ENCODE peak calls at places on chromosomes 3 and 15, in nine cellular contexts. Q, A, N, X, W, D, S, C and I are unnamed samples.

GRCh38 chr3:183538475-183538874 is 17.0 kb downstream of the KLHL6 start:
- DNase-seq in Q (no peak), A (no peak), N (no peak), X (no peak), W (no peak), D (no peak), S (no peak), C (no peak), I (no peak)

GRCh38 chr3:179324270-179324754 is 1.5 kb downstream of the ZNF639 start:
- DNase-seq in Q (no peak), A (peak; percentile 63), N (peak; percentile 41), X (peak; percentile 65), W (peak; percentile 13), D (no peak), S (no peak), C (no peak), I (no peak)

GRCh38 chr3:136992091-136992490 is 34.3 kb downstream of the IL20RB start:
- DNase-seq in Q (no peak), A (no peak), N (no peak), X (no peak), W (no peak), D (no peak), S (no peak), C (no peak), I (no peak)

GRCh38 chr3:127747066-127747465 is 74.3 kb downstream of the ABTB1 start:
- DNase-seq in Q (no peak), A (no peak), N (no peak), X (no peak), W (no peak), D (no peak), S (peak; percentile 45), C (no peak), I (no peak)

GRCh38 chr3:48397767-48398681 is 26.0 kb downstream of the FBXW12 start:
- DNase-seq in Q (no peak), A (no peak), N (no peak), X (no peak), W (no peak), D (no peak), S (no peak), C (no peak), I (no peak)

GRCh38 chr3:94173667-94174434 is 111.0 kb downstream of the NSUN3 start:
- DNase-seq in Q (no peak), A (peak; percentile 52), N (no peak), X (peak; percentile 0), W (no peak), D (no peak), S (no peak), C (no peak), I (no peak)

GRCh38 chr3:108352176-108352575 is 55.8 kb downstream of the HHLA2 start:
- DNase-seq in Q (no peak), A (no peak), N (no peak), X (no peak), W (no peak), D (no peak), S (no peak), C (no peak), I (no peak)

GRCh38 chr3:188185717-188186236 is 31.8 kb downstream of the LPP start:
- DNase-seq in Q (no peak), A (no peak), N (no peak), X (no peak), W (no peak), D (no peak), S (no peak), C (no peak), I (no peak)

GRCh38 chr3:23940775-23941174 is 4.3 kb upstream of the NR1D2 start:
- DNase-seq in Q (no peak), A (no peak), N (no peak), X (no peak), W (no peak), D (no peak), S (no peak), C (no peak), I (no peak)

GRCh38 chr15:29863438-29863837 is 41.2 kb upstream of the TJP1 start:
- DNase-seq in Q (no peak), A (no peak), N (no peak), X (no peak), W (no peak), D (no peak), S (no peak), C (no peak), I (no peak)

GRCh38 chr15:85151861-85152260 is 170.2 kb downstream of the PDE8A start:
- DNase-seq in Q (no peak), A (peak; percentile 40), N (no peak), X (peak; percentile 22), W (no peak), D (no peak), S (no peak), C (no peak), I (no peak)

GRCh38 chr3:179948740-179949139 is 88.0 kb downstream of the PEX5L start:
- DNase-seq in Q (no peak), A (no peak), N (no peak), X (no peak), W (no peak), D (no peak), S (no peak), C (no peak), I (no peak)

GRCh38 chr3:25783661-25784512 is 644 bp upstream of the NGLY1 start:
- DNase-seq in Q (peak; percentile 63), A (peak; percentile 36), N (peak; percentile 18), X (peak; percentile 18), W (peak; percentile 60), D (no peak), S (peak; percentile 80), C (no peak), I (peak; percentile 77)